ENCODE peak calls at places on chromosomes 4 and X, in eight cellular contexts. One of them, this sample, is unnamed.

GRCh38 chr4:6461301-6462165 is 10.9 kb downstream of the PPP2R2C start:
- DNase-seq in iris pigment epithelial cell: no peak
- DNase-seq in activated T-helper 1 cell treated with anti-CD3 and anti-CD28 coated beads, Interleukin-2, amount 50 U/mL, for 16 hours: no peak
- DNase-seq in stimulated activated CD4-positive, alpha-beta T cell treated with anti-CD3 and anti-CD28 coated beads, Interleukin-12 subunit alpha, Interleukin-12 subunit beta, amount 100 ng/mL, for 48 hours: no peak
- DNase-seq in sciatic nerve: peak; percentile 26
- DNase-seq in pulmonary artery endothelial cell: no peak
- DNase-seq in activated CD4-positive, alpha-beta T cell treated with anti-CD3 and anti-CD28 coated beads, Interleukin-2, amount 10 ng/mL, durations not matched to agents 7 days and 5 days: peak; percentile 1
- DNase-seq in OCI-LY7: no peak
- DNase-seq in this sample: no peak

GRCh38 chrX:11564546-11564945 is 101.2 kb downstream of the ARHGAP6 start:
- DNase-seq in iris pigment epithelial cell: no peak
- DNase-seq in activated T-helper 1 cell treated with anti-CD3 and anti-CD28 coated beads, Interleukin-2, amount 50 U/mL, for 16 hours: no peak
- DNase-seq in stimulated activated CD4-positive, alpha-beta T cell treated with anti-CD3 and anti-CD28 coated beads, Interleukin-12 subunit alpha, Interleukin-12 subunit beta, amount 100 ng/mL, for 48 hours: no peak
- DNase-seq in sciatic nerve: no peak
- DNase-seq in pulmonary artery endothelial cell: no peak
- DNase-seq in activated CD4-positive, alpha-beta T cell treated with anti-CD3 and anti-CD28 coated beads, Interleukin-2, amount 10 ng/mL, durations not matched to agents 7 days and 5 days: no peak
- DNase-seq in OCI-LY7: no peak
- DNase-seq in this sample: no peak

GRCh38 chr4:87047281-87047798 is 112.5 kb downstream of the AFF1 start:
- DNase-seq in iris pigment epithelial cell: no peak
- DNase-seq in activated T-helper 1 cell treated with anti-CD3 and anti-CD28 coated beads, Interleukin-2, amount 50 U/mL, for 16 hours: no peak
- DNase-seq in stimulated activated CD4-positive, alpha-beta T cell treated with anti-CD3 and anti-CD28 coated beads, Interleukin-12 subunit alpha, Interleukin-12 subunit beta, amount 100 ng/mL, for 48 hours: no peak
- DNase-seq in sciatic nerve: no peak
- DNase-seq in pulmonary artery endothelial cell: no peak
- DNase-seq in activated CD4-positive, alpha-beta T cell treated with anti-CD3 and anti-CD28 coated beads, Interleukin-2, amount 10 ng/mL, durations not matched to agents 7 days and 5 days: no peak
- DNase-seq in OCI-LY7: no peak
- DNase-seq in this sample: no peak

GRCh38 chrX:63661676-63662075 is 123.3 kb downstream of the ARHGEF9 start:
- DNase-seq in iris pigment epithelial cell: no peak
- DNase-seq in activated T-helper 1 cell treated with anti-CD3 and anti-CD28 coated beads, Interleukin-2, amount 50 U/mL, for 16 hours: no peak
- DNase-seq in stimulated activated CD4-positive, alpha-beta T cell treated with anti-CD3 and anti-CD28 coated beads, Interleukin-12 subunit alpha, Interleukin-12 subunit beta, amount 100 ng/mL, for 48 hours: no peak
- DNase-seq in sciatic nerve: no peak
- DNase-seq in pulmonary artery endothelial cell: no peak
- DNase-seq in activated CD4-positive, alpha-beta T cell treated with anti-CD3 and anti-CD28 coated beads, Interleukin-2, amount 10 ng/mL, durations not matched to agents 7 days and 5 days: no peak
- DNase-seq in OCI-LY7: no peak
- DNase-seq in this sample: no peak

GRCh38 chr4:25440478-25441030 is 63.5 kb downstream of the ANAPC4 start:
- DNase-seq in iris pigment epithelial cell: peak; percentile 33
- DNase-seq in activated T-helper 1 cell treated with anti-CD3 and anti-CD28 coated beads, Interleukin-2, amount 50 U/mL, for 16 hours: no peak
- DNase-seq in stimulated activated CD4-positive, alpha-beta T cell treated with anti-CD3 and anti-CD28 coated beads, Interleukin-12 subunit alpha, Interleukin-12 subunit beta, amount 100 ng/mL, for 48 hours: no peak
- DNase-seq in sciatic nerve: no peak
- DNase-seq in pulmonary artery endothelial cell: peak; percentile 43
- DNase-seq in activated CD4-positive, alpha-beta T cell treated with anti-CD3 and anti-CD28 coated beads, Interleukin-2, amount 10 ng/mL, durations not matched to agents 7 days and 5 days: no peak
- DNase-seq in OCI-LY7: no peak
- DNase-seq in this sample: no peak

GRCh38 chr4:140893939-140894338 is 137.8 kb upstream of the TBC1D9 start:
- DNase-seq in iris pigment epithelial cell: no peak
- DNase-seq in activated T-helper 1 cell treated with anti-CD3 and anti-CD28 coated beads, Interleukin-2, amount 50 U/mL, for 16 hours: no peak
- DNase-seq in stimulated activated CD4-positive, alpha-beta T cell treated with anti-CD3 and anti-CD28 coated beads, Interleukin-12 subunit alpha, Interleukin-12 subunit beta, amount 100 ng/mL, for 48 hours: no peak
- DNase-seq in sciatic nerve: no peak
- DNase-seq in pulmonary artery endothelial cell: no peak
- DNase-seq in activated CD4-positive, alpha-beta T cell treated with anti-CD3 and anti-CD28 coated beads, Interleukin-2, amount 10 ng/mL, durations not matched to agents 7 days and 5 days: no peak
- DNase-seq in OCI-LY7: no peak
- DNase-seq in this sample: no peak

GRCh38 chr4:110515676-110516075 is 39.7 kb downstream of the ENPEP start:
- DNase-seq in iris pigment epithelial cell: no peak
- DNase-seq in activated T-helper 1 cell treated with anti-CD3 and anti-CD28 coated beads, Interleukin-2, amount 50 U/mL, for 16 hours: no peak
- DNase-seq in stimulated activated CD4-positive, alpha-beta T cell treated with anti-CD3 and anti-CD28 coated beads, Interleukin-12 subunit alpha, Interleukin-12 subunit beta, amount 100 ng/mL, for 48 hours: no peak
- DNase-seq in sciatic nerve: no peak
- DNase-seq in pulmonary artery endothelial cell: no peak
- DNase-seq in activated CD4-positive, alpha-beta T cell treated with anti-CD3 and anti-CD28 coated beads, Interleukin-2, amount 10 ng/mL, durations not matched to agents 7 days and 5 days: no peak
- DNase-seq in OCI-LY7: peak; percentile 11
- DNase-seq in this sample: no peak

GRCh38 chrX:149495573-149496071 is 9.5 kb downstream of the IDS start:
- DNase-seq in iris pigment epithelial cell: peak; percentile 76
- DNase-seq in activated T-helper 1 cell treated with anti-CD3 and anti-CD28 coated beads, Interleukin-2, amount 50 U/mL, for 16 hours: no peak
- DNase-seq in stimulated activated CD4-positive, alpha-beta T cell treated with anti-CD3 and anti-CD28 coated beads, Interleukin-12 subunit alpha, Interleukin-12 subunit beta, amount 100 ng/mL, for 48 hours: no peak
- DNase-seq in sciatic nerve: no peak
- DNase-seq in pulmonary artery endothelial cell: peak; percentile 27
- DNase-seq in activated CD4-positive, alpha-beta T cell treated with anti-CD3 and anti-CD28 coated beads, Interleukin-2, amount 10 ng/mL, durations not matched to agents 7 days and 5 days: no peak
- DNase-seq in OCI-LY7: no peak
- DNase-seq in this sample: no peak

GRCh38 chr4:105088110-105088879 is 58.4 kb upstream of the TET2 start:
- DNase-seq in iris pigment epithelial cell: peak; percentile 85
- DNase-seq in activated T-helper 1 cell treated with anti-CD3 and anti-CD28 coated beads, Interleukin-2, amount 50 U/mL, for 16 hours: no peak
- DNase-seq in stimulated activated CD4-positive, alpha-beta T cell treated with anti-CD3 and anti-CD28 coated beads, Interleukin-12 subunit alpha, Interleukin-12 subunit beta, amount 100 ng/mL, for 48 hours: no peak
- DNase-seq in sciatic nerve: no peak
- DNase-seq in pulmonary artery endothelial cell: peak; percentile 29
- DNase-seq in activated CD4-positive, alpha-beta T cell treated with anti-CD3 and anti-CD28 coated beads, Interleukin-2, amount 10 ng/mL, durations not matched to agents 7 days and 5 days: no peak
- DNase-seq in OCI-LY7: no peak
- DNase-seq in this sample: no peak

GRCh38 chrX:16466640-16467432 is 183.1 kb upstream of the S100G start:
- DNase-seq in iris pigment epithelial cell: peak; percentile 65
- DNase-seq in activated T-helper 1 cell treated with anti-CD3 and anti-CD28 coated beads, Interleukin-2, amount 50 U/mL, for 16 hours: no peak
- DNase-seq in stimulated activated CD4-positive, alpha-beta T cell treated with anti-CD3 and anti-CD28 coated beads, Interleukin-12 subunit alpha, Interleukin-12 subunit beta, amount 100 ng/mL, for 48 hours: no peak
- DNase-seq in sciatic nerve: no peak
- DNase-seq in pulmonary artery endothelial cell: no peak
- DNase-seq in activated CD4-positive, alpha-beta T cell treated with anti-CD3 and anti-CD28 coated beads, Interleukin-2, amount 10 ng/mL, durations not matched to agents 7 days and 5 days: no peak
- DNase-seq in OCI-LY7: no peak
- DNase-seq in this sample: no peak

GRCh38 chr4:87354168-87355102 is 31.8 kb upstream of the HSD17B13 start:
- DNase-seq in iris pigment epithelial cell: peak; percentile 72
- DNase-seq in activated T-helper 1 cell treated with anti-CD3 and anti-CD28 coated beads, Interleukin-2, amount 50 U/mL, for 16 hours: no peak
- DNase-seq in stimulated activated CD4-positive, alpha-beta T cell treated with anti-CD3 and anti-CD28 coated beads, Interleukin-12 subunit alpha, Interleukin-12 subunit beta, amount 100 ng/mL, for 48 hours: no peak
- DNase-seq in sciatic nerve: no peak
- DNase-seq in pulmonary artery endothelial cell: no peak
- DNase-seq in activated CD4-positive, alpha-beta T cell treated with anti-CD3 and anti-CD28 coated beads, Interleukin-2, amount 10 ng/mL, durations not matched to agents 7 days and 5 days: no peak
- DNase-seq in OCI-LY7: no peak
- DNase-seq in this sample: no peak

GRCh38 chr4:109658871-109659410 is 44.3 kb downstream of the CASP6 start:
- DNase-seq in iris pigment epithelial cell: no peak
- DNase-seq in activated T-helper 1 cell treated with anti-CD3 and anti-CD28 coated beads, Interleukin-2, amount 50 U/mL, for 16 hours: no peak
- DNase-seq in stimulated activated CD4-positive, alpha-beta T cell treated with anti-CD3 and anti-CD28 coated beads, Interleukin-12 subunit alpha, Interleukin-12 subunit beta, amount 100 ng/mL, for 48 hours: no peak
- DNase-seq in sciatic nerve: no peak
- DNase-seq in pulmonary artery endothelial cell: no peak
- DNase-seq in activated CD4-positive, alpha-beta T cell treated with anti-CD3 and anti-CD28 coated beads, Interleukin-2, amount 10 ng/mL, durations not matched to agents 7 days and 5 days: peak; percentile 28
- DNase-seq in OCI-LY7: no peak
- DNase-seq in this sample: no peak

GRCh38 chr4:98284640-98285046 is 23.5 kb downstream of the RAP1GDS1 start:
- DNase-seq in iris pigment epithelial cell: peak; percentile 26
- DNase-seq in activated T-helper 1 cell treated with anti-CD3 and anti-CD28 coated beads, Interleukin-2, amount 50 U/mL, for 16 hours: no peak
- DNase-seq in stimulated activated CD4-positive, alpha-beta T cell treated with anti-CD3 and anti-CD28 coated beads, Interleukin-12 subunit alpha, Interleukin-12 subunit beta, amount 100 ng/mL, for 48 hours: no peak
- DNase-seq in sciatic nerve: no peak
- DNase-seq in pulmonary artery endothelial cell: no peak
- DNase-seq in activated CD4-positive, alpha-beta T cell treated with anti-CD3 and anti-CD28 coated beads, Interleukin-2, amount 10 ng/mL, durations not matched to agents 7 days and 5 days: no peak
- DNase-seq in OCI-LY7: no peak
- DNase-seq in this sample: no peak

GRCh38 chrX:118116308-118117068 is at the start of gene KLHL13:
- DNase-seq in iris pigment epithelial cell: peak; percentile 7
- DNase-seq in activated T-helper 1 cell treated with anti-CD3 and anti-CD28 coated beads, Interleukin-2, amount 50 U/mL, for 16 hours: no peak
- DNase-seq in stimulated activated CD4-positive, alpha-beta T cell treated with anti-CD3 and anti-CD28 coated beads, Interleukin-12 subunit alpha, Interleukin-12 subunit beta, amount 100 ng/mL, for 48 hours: no peak
- DNase-seq in sciatic nerve: peak; percentile 64
- DNase-seq in pulmonary artery endothelial cell: no peak
- DNase-seq in activated CD4-positive, alpha-beta T cell treated with anti-CD3 and anti-CD28 coated beads, Interleukin-2, amount 10 ng/mL, durations not matched to agents 7 days and 5 days: peak; percentile 6
- DNase-seq in OCI-LY7: no peak
- DNase-seq in this sample: no peak

GRCh38 chrX:39162322-39162721 is 361.1 kb downstream of the MID1IP1 start:
- DNase-seq in iris pigment epithelial cell: no peak
- DNase-seq in activated T-helper 1 cell treated with anti-CD3 and anti-CD28 coated beads, Interleukin-2, amount 50 U/mL, for 16 hours: no peak
- DNase-seq in stimulated activated CD4-positive, alpha-beta T cell treated with anti-CD3 and anti-CD28 coated beads, Interleukin-12 subunit alpha, Interleukin-12 subunit beta, amount 100 ng/mL, for 48 hours: peak; percentile 29
- DNase-seq in sciatic nerve: no peak
- DNase-seq in pulmonary artery endothelial cell: no peak
- DNase-seq in activated CD4-positive, alpha-beta T cell treated with anti-CD3 and anti-CD28 coated beads, Interleukin-2, amount 10 ng/mL, durations not matched to agents 7 days and 5 days: peak; percentile 10
- DNase-seq in OCI-LY7: no peak
- DNase-seq in this sample: no peak

GRCh38 chr4:115113382-115114106 is at the start of gene NDST4:
- DNase-seq in iris pigment epithelial cell: peak; percentile 28
- DNase-seq in activated T-helper 1 cell treated with anti-CD3 and anti-CD28 coated beads, Interleukin-2, amount 50 U/mL, for 16 hours: no peak
- DNase-seq in stimulated activated CD4-positive, alpha-beta T cell treated with anti-CD3 and anti-CD28 coated beads, Interleukin-12 subunit alpha, Interleukin-12 subunit beta, amount 100 ng/mL, for 48 hours: no peak
- DNase-seq in sciatic nerve: no peak
- DNase-seq in pulmonary artery endothelial cell: no peak
- DNase-seq in activated CD4-positive, alpha-beta T cell treated with anti-CD3 and anti-CD28 coated beads, Interleukin-2, amount 10 ng/mL, durations not matched to agents 7 days and 5 days: no peak
- DNase-seq in OCI-LY7: no peak
- DNase-seq in this sample: no peak

GRCh38 chr4:3858046-3858730 is 92.0 kb downstream of the ADRA2C start:
- DNase-seq in iris pigment epithelial cell: no peak
- DNase-seq in activated T-helper 1 cell treated with anti-CD3 and anti-CD28 coated beads, Interleukin-2, amount 50 U/mL, for 16 hours: no peak
- DNase-seq in stimulated activated CD4-positive, alpha-beta T cell treated with anti-CD3 and anti-CD28 coated beads, Interleukin-12 subunit alpha, Interleukin-12 subunit beta, amount 100 ng/mL, for 48 hours: no peak
- DNase-seq in sciatic nerve: no peak
- DNase-seq in pulmonary artery endothelial cell: no peak
- DNase-seq in activated CD4-positive, alpha-beta T cell treated with anti-CD3 and anti-CD28 coated beads, Interleukin-2, amount 10 ng/mL, durations not matched to agents 7 days and 5 days: no peak
- DNase-seq in OCI-LY7: no peak
- DNase-seq in this sample: no peak

GRCh38 chr4:27360651-27361347 is 500.2 kb downstream of the STIM2 start:
- DNase-seq in iris pigment epithelial cell: peak; percentile 46
- DNase-seq in activated T-helper 1 cell treated with anti-CD3 and anti-CD28 coated beads, Interleukin-2, amount 50 U/mL, for 16 hours: no peak
- DNase-seq in stimulated activated CD4-positive, alpha-beta T cell treated with anti-CD3 and anti-CD28 coated beads, Interleukin-12 subunit alpha, Interleukin-12 subunit beta, amount 100 ng/mL, for 48 hours: no peak
- DNase-seq in sciatic nerve: no peak
- DNase-seq in pulmonary artery endothelial cell: no peak
- DNase-seq in activated CD4-positive, alpha-beta T cell treated with anti-CD3 and anti-CD28 coated beads, Interleukin-2, amount 10 ng/mL, durations not matched to agents 7 days and 5 days: no peak
- DNase-seq in OCI-LY7: no peak
- DNase-seq in this sample: no peak

GRCh38 chr4:123667496-123667895 is 270.9 kb downstream of the SPRY1 start:
- DNase-seq in iris pigment epithelial cell: peak; percentile 51
- DNase-seq in activated T-helper 1 cell treated with anti-CD3 and anti-CD28 coated beads, Interleukin-2, amount 50 U/mL, for 16 hours: no peak
- DNase-seq in stimulated activated CD4-positive, alpha-beta T cell treated with anti-CD3 and anti-CD28 coated beads, Interleukin-12 subunit alpha, Interleukin-12 subunit beta, amount 100 ng/mL, for 48 hours: no peak
- DNase-seq in sciatic nerve: no peak
- DNase-seq in pulmonary artery endothelial cell: no peak
- DNase-seq in activated CD4-positive, alpha-beta T cell treated with anti-CD3 and anti-CD28 coated beads, Interleukin-2, amount 10 ng/mL, durations not matched to agents 7 days and 5 days: no peak
- DNase-seq in OCI-LY7: no peak
- DNase-seq in this sample: no peak

GRCh38 chr4:181662383-181662782 is 580.8 kb upstream of the TENM3 start:
- DNase-seq in iris pigment epithelial cell: peak; percentile 73
- DNase-seq in activated T-helper 1 cell treated with anti-CD3 and anti-CD28 coated beads, Interleukin-2, amount 50 U/mL, for 16 hours: no peak
- DNase-seq in stimulated activated CD4-positive, alpha-beta T cell treated with anti-CD3 and anti-CD28 coated beads, Interleukin-12 subunit alpha, Interleukin-12 subunit beta, amount 100 ng/mL, for 48 hours: no peak
- DNase-seq in sciatic nerve: no peak
- DNase-seq in pulmonary artery endothelial cell: no peak
- DNase-seq in activated CD4-positive, alpha-beta T cell treated with anti-CD3 and anti-CD28 coated beads, Interleukin-2, amount 10 ng/mL, durations not matched to agents 7 days and 5 days: no peak
- DNase-seq in OCI-LY7: no peak
- DNase-seq in this sample: no peak

GRCh38 chrX:8504451-8504850 is 39.8 kb downstream of the VCX3B start:
- DNase-seq in iris pigment epithelial cell: peak; percentile 57
- DNase-seq in activated T-helper 1 cell treated with anti-CD3 and anti-CD28 coated beads, Interleukin-2, amount 50 U/mL, for 16 hours: no peak
- DNase-seq in stimulated activated CD4-positive, alpha-beta T cell treated with anti-CD3 and anti-CD28 coated beads, Interleukin-12 subunit alpha, Interleukin-12 subunit beta, amount 100 ng/mL, for 48 hours: no peak
- DNase-seq in sciatic nerve: no peak
- DNase-seq in pulmonary artery endothelial cell: no peak
- DNase-seq in activated CD4-positive, alpha-beta T cell treated with anti-CD3 and anti-CD28 coated beads, Interleukin-2, amount 10 ng/mL, durations not matched to agents 7 days and 5 days: no peak
- DNase-seq in OCI-LY7: no peak
- DNase-seq in this sample: no peak

GRCh38 chr4:153748378-153748777 is 11.4 kb downstream of the RNF175 start:
- DNase-seq in iris pigment epithelial cell: peak; percentile 80
- DNase-seq in activated T-helper 1 cell treated with anti-CD3 and anti-CD28 coated beads, Interleukin-2, amount 50 U/mL, for 16 hours: no peak
- DNase-seq in stimulated activated CD4-positive, alpha-beta T cell treated with anti-CD3 and anti-CD28 coated beads, Interleukin-12 subunit alpha, Interleukin-12 subunit beta, amount 100 ng/mL, for 48 hours: no peak
- DNase-seq in sciatic nerve: no peak
- DNase-seq in pulmonary artery endothelial cell: no peak
- DNase-seq in activated CD4-positive, alpha-beta T cell treated with anti-CD3 and anti-CD28 coated beads, Interleukin-2, amount 10 ng/mL, durations not matched to agents 7 days and 5 days: no peak
- DNase-seq in OCI-LY7: no peak
- DNase-seq in this sample: no peak

GRCh38 chr4:134700251-134700650 is 498.7 kb upstream of the PABPC4L start:
- DNase-seq in iris pigment epithelial cell: no peak
- DNase-seq in activated T-helper 1 cell treated with anti-CD3 and anti-CD28 coated beads, Interleukin-2, amount 50 U/mL, for 16 hours: no peak
- DNase-seq in stimulated activated CD4-positive, alpha-beta T cell treated with anti-CD3 and anti-CD28 coated beads, Interleukin-12 subunit alpha, Interleukin-12 subunit beta, amount 100 ng/mL, for 48 hours: no peak
- DNase-seq in sciatic nerve: no peak
- DNase-seq in pulmonary artery endothelial cell: no peak
- DNase-seq in activated CD4-positive, alpha-beta T cell treated with anti-CD3 and anti-CD28 coated beads, Interleukin-2, amount 10 ng/mL, durations not matched to agents 7 days and 5 days: no peak
- DNase-seq in OCI-LY7: no peak
- DNase-seq in this sample: no peak